ENCODE peak calls at places on chromosomes 4 and X, in six cellular contexts. Y, M, J, S, Q and R are unnamed samples.

GRCh38 chr4:83207497-83208105 is 77.0 kb downstream of the COQ2 start:
- DNase-seq in Q (no peak), S (no peak), Y (no peak), J (no peak), M (peak; percentile 19), R (no peak)

GRCh38 chr4:184453402-184454160 is 20.8 kb downstream of the IRF2 start:
- DNase-seq in S (no peak), M (peak; percentile 41), J (no peak), Q (peak; percentile 30), Y (no peak), R (peak; percentile 35)

GRCh38 chr4:66169341-66169740 is 499.1 kb upstream of the EPHA5 start:
- DNase-seq in M (no peak), J (no peak), Y (no peak), S (no peak), Q (no peak), R (no peak)

GRCh38 chrX:133655262-133655913 is 240.1 kb upstream of the GPC4 start:
- DNase-seq in M (no peak), J (no peak), Y (no peak), Q (no peak), S (no peak), R (no peak)

GRCh38 chrX:23902419-23902818 is 5.3 kb downstream of the APOO start:
- DNase-seq in Q (no peak), M (no peak), Y (no peak), J (no peak), S (no peak), R (no peak)

GRCh38 chr4:140037353-140038030 is 116.5 kb downstream of the MAML3 start:
- DNase-seq in Q (no peak), J (no peak), M (no peak), Y (no peak), S (no peak), R (no peak)

GRCh38 chr4:77905651-77906263 is 43.1 kb downstream of the MRPL1 start:
- DNase-seq in M (no peak), S (no peak), Q (no peak), J (no peak), Y (no peak), R (no peak)

GRCh38 chrX:148310402-148311200 is 189.8 kb upstream of the AFF2 start:
- DNase-seq in S (no peak), Q (no peak), Y (no peak), J (no peak), M (no peak), R (no peak)

GRCh38 chrX:132488092-132488749 is 617 bp downstream of the MBNL3 start:
- DNase-seq in Q (no peak), Y (no peak), M (no peak), J (no peak), S (no peak), R (no peak)

GRCh38 chr4:185726931-185727330 is 85.1 kb downstream of the SORBS2 start:
- DNase-seq in S (no peak), J (no peak), Q (no peak), M (no peak), Y (peak; percentile 79), R (no peak)

GRCh38 chr4:145679991-145680455 is at the start of gene C4orf51:
- DNase-seq in S (no peak), M (peak; percentile 9), Q (no peak), J (no peak), Y (no peak), R (no peak)

GRCh38 chrX:115177941-115178340 is 11.3 kb upstream of the RBMXL3 start:
- DNase-seq in S (no peak), M (no peak), Y (no peak), Q (no peak), J (no peak), R (no peak)

GRCh38 chr4:156252300-156253016 is 298.8 kb upstream of the CTSO start:
- DNase-seq in J (no peak), Q (no peak), M (no peak), Y (no peak), S (no peak), R (no peak)

GRCh38 chr4:24209891-24210290 is 320.0 kb upstream of the PPARGC1A start:
- DNase-seq in M (no peak), J (no peak), Q (no peak), Y (no peak), S (no peak), R (no peak)

GRCh38 chr4:24211821-24212220 is 322.0 kb upstream of the PPARGC1A start:
- DNase-seq in Y (no peak), S (no peak), M (no peak), J (no peak), Q (no peak), R (no peak)

GRCh38 chr4:24208691-24209090 is 318.8 kb upstream of the PPARGC1A start:
- DNase-seq in Y (no peak), S (no peak), Q (no peak), J (no peak), M (no peak), R (no peak)

GRCh38 chr4:24209131-24209530 is 319.3 kb upstream of the PPARGC1A start:
- DNase-seq in M (no peak), Y (no peak), S (no peak), J (no peak), Q (no peak), R (no peak)

GRCh38 chr4:24210332-24210902 is 320.6 kb upstream of the PPARGC1A start:
- DNase-seq in S (no peak), Q (no peak), Y (peak; percentile 86), J (peak; percentile 60), M (no peak), R (no peak)
- TF ChIP-seq POLR2A in S (no peak), Q (no peak), Y (no peak), J (no peak), M (no peak), R (no peak)

GRCh38 chr4:70839537-70840093 is at the start of gene GRSF1:
- DNase-seq in Y (peak; percentile 97), S (peak; percentile 98), J (peak; percentile 88), M (peak; percentile 80), Q (peak; percentile 76), R (peak; percentile 82)
- TF ChIP-seq POLR2A in Y (peak; percentile 20), S (peak; percentile 62), J (peak; percentile 76), M (peak; percentile 91), Q (peak; percentile 79), R (peak; percentile 68)

GRCh38 chrX:129931411-129932136 is 25.6 kb downstream of the UTP14A start:
- DNase-seq in S (peak; percentile 95), Q (peak; percentile 68), M (peak; percentile 83), Y (peak; percentile 93), J (peak; percentile 78), R (peak; percentile 71)
- TF ChIP-seq POLR2A in S (no peak), Q (no peak), M (peak; percentile 31), Y (no peak), J (no peak), R (no peak)

GRCh38 chr4:25158817-25159216 is 1.4 kb downstream of the SEPSECS start:
- DNase-seq in Q (no peak), Y (no peak), S (no peak), M (no peak), J (no peak), R (no peak)

GRCh38 chr4:25160714-25161598 is 707 bp upstream of the SEPSECS start:
- DNase-seq in Y (no peak), J (no peak), M (no peak), S (no peak), Q (peak; percentile 8), R (no peak)

GRCh38 chr4:25162566-25162965 is 2.3 kb upstream of the SEPSECS start:
- DNase-seq in S (no peak), Q (no peak), M (no peak), J (no peak), Y (no peak), R (no peak)

GRCh38 chr4:25161599-25161960 is 1.3 kb upstream of the SEPSECS start:
- DNase-seq in J (no peak), S (no peak), M (no peak), Q (no peak), Y (no peak), R (no peak)

GRCh38 chr4:25159837-25160713 is at the start of gene SEPSECS:
- DNase-seq in S (peak; percentile 98), M (peak; percentile 49), J (peak; percentile 93), Q (peak; percentile 42), Y (peak; percentile 99), R (peak; percentile 54)
- TF ChIP-seq POLR2A in S (no peak), M (peak; percentile 81), J (peak; percentile 81), Q (peak; percentile 96), Y (peak; percentile 34), R (peak; percentile 86)

DNA sequence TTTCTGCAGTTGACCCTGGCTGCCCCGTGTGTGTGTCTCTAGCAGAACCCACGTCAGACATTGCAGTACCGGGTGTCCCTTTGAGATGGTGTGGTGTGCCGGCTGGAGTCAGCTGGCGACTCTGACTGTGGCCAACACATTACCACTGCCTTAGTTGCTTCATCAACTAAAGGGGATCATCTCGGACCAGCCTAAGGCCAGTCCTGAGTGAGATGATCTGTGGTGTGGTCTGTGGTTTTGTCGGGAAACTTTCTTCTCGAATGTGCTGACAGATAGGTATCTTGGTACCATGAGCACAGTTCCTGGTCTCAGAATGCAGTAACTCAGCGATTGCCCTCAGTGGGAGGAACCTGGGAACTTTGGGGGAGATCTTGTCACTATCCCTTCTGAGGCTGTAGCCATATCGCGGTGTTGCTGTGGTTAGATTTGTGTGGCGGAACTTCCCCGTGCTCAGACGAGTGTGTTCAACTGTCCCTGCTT is 15.8 kb downstream of the TBC1D14 start:
- DNase-seq in M (no peak), Q (no peak), Y (no peak), J (no peak), S (no peak), R (no peak)
- TF ChIP-seq POLR2A in M (no peak), Q (no peak), Y (no peak), J (no peak), S (no peak), R (no peak)

GRCh38 chrX:138858438-138858837 is 146.9 kb upstream of the FGF13 start:
- DNase-seq in S (no peak), Y (no peak), M (peak; percentile 9), Q (no peak), J (no peak), R (no peak)
- TF ChIP-seq POLR2A in S (no peak), Y (no peak), M (no peak), Q (no peak), J (no peak), R (no peak)